ENCODE peak calls at places on chromosomes 13 and 19, in seven cellular contexts. One of them, this sample, is unnamed. For H3K27me3, the result is how much of the 10 kb centered on the place peaks cover.

GRCh38 chr13:80048030-80048429 is 292.9 kb downstream of the SPRY2 start:
- DNase-seq in colonic mucosa: no peak
- DNase-seq in esophagus squamous epithelium: no peak
- DNase-seq in CD8-positive, alpha-beta T cell: no peak
- DNase-seq in left ventricle myocardium inferior: no peak
- DNase-seq in ovary: no peak
- DNase-seq in IMR-90: no peak
- DNase-seq in this sample: no peak

GRCh38 chr19:5974721-5975387 is 3.1 kb downstream of the RANBP3 start:
- DNase-seq in colonic mucosa: peak
- DNase-seq in esophagus squamous epithelium: no peak
- DNase-seq in CD8-positive, alpha-beta T cell: peak
- DNase-seq in left ventricle myocardium inferior: no peak
- DNase-seq in ovary: no peak
- DNase-seq in IMR-90: peak
- DNase-seq in this sample: no peak

GRCh38 chr19:19040417-19040816 is 7.0 kb downstream of the ARMC6 start:
- DNase-seq in colonic mucosa: peak
- DNase-seq in esophagus squamous epithelium: no peak
- DNase-seq in CD8-positive, alpha-beta T cell: no peak
- DNase-seq in left ventricle myocardium inferior: peak
- DNase-seq in ovary: peak
- DNase-seq in IMR-90: peak
- DNase-seq in this sample: no peak

GRCh38 chr13:113777311-113778260 is 18.6 kb downstream of the TMEM255B start:
- DNase-seq in colonic mucosa: no peak
- DNase-seq in esophagus squamous epithelium: no peak
- DNase-seq in CD8-positive, alpha-beta T cell: no peak
- DNase-seq in left ventricle myocardium inferior: no peak
- DNase-seq in ovary: no peak
- DNase-seq in IMR-90: peak
- DNase-seq in this sample: no peak

GRCh38 chr13:108212901-108213300 is 2.4 kb downstream of the LIG4 start:
- DNase-seq in colonic mucosa: no peak
- DNase-seq in esophagus squamous epithelium: no peak
- DNase-seq in CD8-positive, alpha-beta T cell: no peak
- DNase-seq in left ventricle myocardium inferior: no peak
- DNase-seq in ovary: no peak
- DNase-seq in IMR-90: no peak
- DNase-seq in this sample: no peak

GRCh38 chr19:47247308-47247990 is 8.9 kb upstream of the CCDC9 start:
- DNase-seq in colonic mucosa: peak
- DNase-seq in esophagus squamous epithelium: no peak
- DNase-seq in CD8-positive, alpha-beta T cell: peak
- DNase-seq in left ventricle myocardium inferior: peak
- DNase-seq in ovary: no peak
- DNase-seq in IMR-90: peak
- DNase-seq in this sample: peak

GRCh38 chr13:40143559-40143958 is 488.1 kb downstream of the COG6 start:
- DNase-seq in colonic mucosa: no peak
- DNase-seq in esophagus squamous epithelium: no peak
- DNase-seq in CD8-positive, alpha-beta T cell: no peak
- DNase-seq in left ventricle myocardium inferior: no peak
- DNase-seq in ovary: no peak
- DNase-seq in IMR-90: no peak
- DNase-seq in this sample: no peak

GRCh38 chr13:68304287-68304893 is 1074.3 kb upstream of the PCDH9 start:
- DNase-seq in colonic mucosa: no peak
- DNase-seq in esophagus squamous epithelium: no peak
- DNase-seq in CD8-positive, alpha-beta T cell: no peak
- DNase-seq in left ventricle myocardium inferior: no peak
- DNase-seq in ovary: no peak
- DNase-seq in IMR-90: no peak
- DNase-seq in this sample: no peak

GRCh38 chr13:110359840-110360301 is 52.8 kb downstream of the COL4A2 start:
- DNase-seq in colonic mucosa: no peak
- DNase-seq in esophagus squamous epithelium: no peak
- DNase-seq in CD8-positive, alpha-beta T cell: no peak
- DNase-seq in left ventricle myocardium inferior: no peak
- DNase-seq in ovary: no peak
- DNase-seq in IMR-90: peak
- DNase-seq in this sample: no peak

GRCh38 chr19:532578-533484 is 1.3 kb downstream of the CDC34 start:
- DNase-seq in colonic mucosa: peak
- DNase-seq in esophagus squamous epithelium: no peak
- DNase-seq in CD8-positive, alpha-beta T cell: peak
- DNase-seq in left ventricle myocardium inferior: peak
- DNase-seq in ovary: peak
- DNase-seq in IMR-90: peak
- DNase-seq in this sample: peak

GRCh38 chr13:111037838-111038397 is 77.2 kb upstream of the ARHGEF7 start:
- DNase-seq in colonic mucosa: no peak
- DNase-seq in esophagus squamous epithelium: no peak
- DNase-seq in CD8-positive, alpha-beta T cell: no peak
- DNase-seq in left ventricle myocardium inferior: no peak
- DNase-seq in ovary: no peak
- DNase-seq in IMR-90: no peak
- DNase-seq in this sample: no peak

GRCh38 chr19:48321372-48321621 is 4.1 kb upstream of the EMP3 start:
- DNase-seq in colonic mucosa: peak
- DNase-seq in esophagus squamous epithelium: peak
- DNase-seq in CD8-positive, alpha-beta T cell: peak
- DNase-seq in left ventricle myocardium inferior: peak
- DNase-seq in ovary: peak
- DNase-seq in IMR-90: peak
- DNase-seq in this sample: peak

GRCh38 chr13:113836917-113837553 is 26.8 kb downstream of the GAS6 start:
- DNase-seq in colonic mucosa: peak
- DNase-seq in esophagus squamous epithelium: no peak
- DNase-seq in CD8-positive, alpha-beta T cell: no peak
- DNase-seq in left ventricle myocardium inferior: peak
- DNase-seq in ovary: peak
- DNase-seq in IMR-90: peak
- DNase-seq in this sample: no peak

GRCh38 chr13:26557393-26558073 is at the start of gene WASF3:
- DNase-seq in colonic mucosa: peak
- DNase-seq in esophagus squamous epithelium: no peak
- DNase-seq in CD8-positive, alpha-beta T cell: peak
- DNase-seq in left ventricle myocardium inferior: peak
- DNase-seq in ovary: peak
- DNase-seq in IMR-90: peak
- DNase-seq in this sample: peak

GRCh38 chr13:114032121-114032799 is 58.4 kb upstream of the C13orf46 start:
- DNase-seq in colonic mucosa: no peak
- DNase-seq in esophagus squamous epithelium: no peak
- DNase-seq in CD8-positive, alpha-beta T cell: no peak
- DNase-seq in left ventricle myocardium inferior: no peak
- DNase-seq in ovary: peak
- DNase-seq in IMR-90: peak
- DNase-seq in this sample: no peak

DNA sequence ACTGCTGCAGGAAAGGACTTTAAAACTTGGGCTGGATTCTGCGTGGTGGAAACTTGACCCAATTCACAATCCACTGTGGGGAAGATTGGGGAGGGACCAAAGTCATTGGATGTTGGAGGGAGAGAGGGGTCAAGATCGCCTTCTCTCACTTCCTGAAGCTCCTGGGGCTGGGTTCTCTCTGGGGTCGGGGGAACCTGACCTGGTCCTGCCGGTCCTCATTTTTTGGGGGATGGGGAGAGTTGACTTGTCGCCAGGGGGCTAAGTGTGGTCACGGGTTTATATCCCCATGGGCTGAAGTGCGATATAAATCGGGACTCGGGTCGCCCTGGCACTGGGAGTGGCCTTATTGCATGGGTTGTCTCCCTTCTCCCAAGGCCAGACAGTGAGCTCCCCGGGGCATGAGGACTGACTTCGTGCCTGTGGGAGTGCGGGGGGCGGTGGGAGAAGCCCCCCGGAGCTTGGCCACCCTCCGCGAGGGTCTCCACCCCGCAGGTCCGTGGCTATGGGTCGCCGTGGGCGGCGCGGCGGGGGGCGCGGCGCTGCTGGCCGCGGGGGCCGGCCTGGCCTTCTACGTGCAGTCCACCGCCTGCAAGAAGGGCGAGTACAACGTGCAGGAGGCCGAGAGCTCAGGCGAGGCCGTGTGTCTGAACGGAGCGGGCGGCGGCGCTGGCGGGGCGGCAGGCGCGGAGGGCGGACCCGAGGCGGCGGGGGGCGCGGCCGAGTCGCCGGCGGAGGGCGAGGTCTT is 6.3 kb downstream of the ICAM5 start:
- DNase-seq in colonic mucosa: no peak
- DNase-seq in esophagus squamous epithelium: no peak
- DNase-seq in CD8-positive, alpha-beta T cell: no peak
- DNase-seq in left ventricle myocardium inferior: no peak
- DNase-seq in ovary: no peak
- DNase-seq in IMR-90: no peak
- DNase-seq in this sample: no peak
- H3K4me3 ChIP-seq in colonic mucosa: peak
- H3K4me3 ChIP-seq in esophagus squamous epithelium: peak
- H3K4me3 ChIP-seq in CD8-positive, alpha-beta T cell: peak
- H3K4me3 ChIP-seq in left ventricle myocardium inferior: peak
- H3K4me3 ChIP-seq in ovary: no peak
- H3K4me3 ChIP-seq in IMR-90: no peak
- H3K4me3 ChIP-seq in this sample: no peak

GRCh38 chr19:50552540-50552939 is 15.7 kb downstream of the LRRC4B start:
- DNase-seq in colonic mucosa: no peak
- DNase-seq in esophagus squamous epithelium: no peak
- DNase-seq in CD8-positive, alpha-beta T cell: no peak
- DNase-seq in left ventricle myocardium inferior: no peak
- DNase-seq in ovary: no peak
- DNase-seq in IMR-90: no peak
- DNase-seq in this sample: no peak
- H3K27me3 ChIP-seq in colonic mucosa: under half
- H3K27me3 ChIP-seq in esophagus squamous epithelium: half or more
- H3K27me3 ChIP-seq in CD8-positive, alpha-beta T cell: under half
- H3K27me3 ChIP-seq in left ventricle myocardium inferior: half or more
- H3K27me3 ChIP-seq in ovary: under half
- H3K27me3 ChIP-seq in IMR-90: under half
- H3K27me3 ChIP-seq in this sample: under half

GRCh38 chr13:51832471-51833152 is 12.4 kb downstream of the TMEM272 start:
- DNase-seq in colonic mucosa: no peak
- DNase-seq in esophagus squamous epithelium: no peak
- DNase-seq in CD8-positive, alpha-beta T cell: peak
- DNase-seq in left ventricle myocardium inferior: no peak
- DNase-seq in ovary: no peak
- DNase-seq in IMR-90: peak
- DNase-seq in this sample: no peak

GRCh38 chr13:51834581-51835158 is 10.3 kb downstream of the TMEM272 start:
- DNase-seq in colonic mucosa: no peak
- DNase-seq in esophagus squamous epithelium: no peak
- DNase-seq in CD8-positive, alpha-beta T cell: no peak
- DNase-seq in left ventricle myocardium inferior: no peak
- DNase-seq in ovary: no peak
- DNase-seq in IMR-90: no peak
- DNase-seq in this sample: no peak

GRCh38 chr13:51831519-51831918 is 13.5 kb downstream of the TMEM272 start:
- DNase-seq in colonic mucosa: no peak
- DNase-seq in esophagus squamous epithelium: no peak
- DNase-seq in CD8-positive, alpha-beta T cell: no peak
- DNase-seq in left ventricle myocardium inferior: no peak
- DNase-seq in ovary: no peak
- DNase-seq in IMR-90: no peak
- DNase-seq in this sample: no peak

GRCh38 chr13:51837016-51837415 is 8.0 kb downstream of the TMEM272 start:
- DNase-seq in colonic mucosa: no peak
- DNase-seq in esophagus squamous epithelium: no peak
- DNase-seq in CD8-positive, alpha-beta T cell: no peak
- DNase-seq in left ventricle myocardium inferior: no peak
- DNase-seq in ovary: no peak
- DNase-seq in IMR-90: no peak
- DNase-seq in this sample: no peak

DNA sequence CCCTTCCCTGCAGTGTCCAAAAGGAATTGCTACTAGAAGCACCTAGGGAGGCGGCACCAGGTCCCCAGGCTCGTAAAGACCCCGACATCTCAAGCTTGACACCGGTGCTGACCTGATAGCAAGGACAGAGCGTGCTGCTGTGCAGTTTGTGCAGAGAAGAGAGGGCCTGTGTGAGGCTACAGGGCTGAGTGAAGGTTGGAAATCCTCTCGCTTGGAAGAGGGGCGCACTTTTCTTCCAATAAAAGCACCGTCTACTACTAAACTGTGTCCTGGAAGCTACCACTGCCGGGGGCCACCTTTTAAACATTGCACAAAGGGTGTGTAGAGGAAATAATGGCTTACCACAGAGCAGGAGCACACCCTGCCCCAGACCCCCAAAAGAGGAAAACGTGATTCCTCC is 11.0 kb downstream of the TMEM272 start:
- DNase-seq in colonic mucosa: no peak
- DNase-seq in esophagus squamous epithelium: no peak
- DNase-seq in CD8-positive, alpha-beta T cell: no peak
- DNase-seq in left ventricle myocardium inferior: no peak
- DNase-seq in ovary: no peak
- DNase-seq in IMR-90: no peak
- DNase-seq in this sample: no peak
- H3K4me3 ChIP-seq in colonic mucosa: no peak
- H3K4me3 ChIP-seq in esophagus squamous epithelium: no peak
- H3K4me3 ChIP-seq in CD8-positive, alpha-beta T cell: no peak
- H3K4me3 ChIP-seq in left ventricle myocardium inferior: no peak
- H3K4me3 ChIP-seq in ovary: no peak
- H3K4me3 ChIP-seq in IMR-90: no peak
- H3K4me3 ChIP-seq in this sample: no peak

GRCh38 chr19:14059093-14059480 is 2.8 kb downstream of the PALM3 start:
- DNase-seq in colonic mucosa: no peak
- DNase-seq in esophagus squamous epithelium: no peak
- DNase-seq in CD8-positive, alpha-beta T cell: peak
- DNase-seq in left ventricle myocardium inferior: no peak
- DNase-seq in ovary: no peak
- DNase-seq in IMR-90: no peak
- DNase-seq in this sample: no peak

GRCh38 chr19:14058182-14059092 is 3.4 kb downstream of the PALM3 start:
- DNase-seq in colonic mucosa: no peak
- DNase-seq in esophagus squamous epithelium: no peak
- DNase-seq in CD8-positive, alpha-beta T cell: no peak
- DNase-seq in left ventricle myocardium inferior: no peak
- DNase-seq in ovary: no peak
- DNase-seq in IMR-90: no peak
- DNase-seq in this sample: no peak

GRCh38 chr19:14061751-14062557 is at the start of gene PALM3:
- DNase-seq in colonic mucosa: no peak
- DNase-seq in esophagus squamous epithelium: no peak
- DNase-seq in CD8-positive, alpha-beta T cell: no peak
- DNase-seq in left ventricle myocardium inferior: no peak
- DNase-seq in ovary: no peak
- DNase-seq in IMR-90: no peak
- DNase-seq in this sample: no peak

GRCh38 chr19:14061081-14061749 is 661 bp downstream of the PALM3 start:
- DNase-seq in colonic mucosa: no peak
- DNase-seq in esophagus squamous epithelium: no peak
- DNase-seq in CD8-positive, alpha-beta T cell: no peak
- DNase-seq in left ventricle myocardium inferior: no peak
- DNase-seq in ovary: no peak
- DNase-seq in IMR-90: no peak
- DNase-seq in this sample: no peak

DNA sequence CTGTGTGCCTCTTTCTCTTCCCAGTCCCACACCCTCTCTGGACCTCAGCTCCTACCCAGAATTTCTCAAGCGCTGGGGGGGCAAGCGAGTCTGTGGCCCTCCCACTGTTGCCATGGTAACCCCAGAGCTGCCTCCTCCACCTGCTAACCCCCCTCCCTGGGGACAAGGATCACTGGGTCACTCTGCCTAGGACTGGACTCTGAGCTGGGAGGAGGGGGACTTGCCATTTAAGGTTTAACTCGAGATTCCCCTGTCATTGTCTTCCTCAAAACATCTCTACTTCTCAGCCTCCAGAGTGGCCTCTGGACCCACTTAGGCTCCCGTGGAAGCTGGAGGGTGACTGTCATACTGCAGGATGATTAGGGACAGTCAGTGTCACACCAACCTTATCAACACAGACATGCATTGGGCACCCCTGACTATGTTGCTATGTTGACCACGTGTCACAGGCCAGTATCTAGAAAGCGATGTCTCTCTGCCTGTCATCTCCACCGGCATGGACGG is 2.2 kb downstream of the PALM3 start:
- DNase-seq in colonic mucosa: no peak
- DNase-seq in esophagus squamous epithelium: no peak
- DNase-seq in CD8-positive, alpha-beta T cell: no peak
- DNase-seq in left ventricle myocardium inferior: no peak
- DNase-seq in ovary: no peak
- DNase-seq in IMR-90: no peak
- DNase-seq in this sample: no peak
- H3K27me3 ChIP-seq in colonic mucosa: under half
- H3K27me3 ChIP-seq in esophagus squamous epithelium: half or more
- H3K27me3 ChIP-seq in CD8-positive, alpha-beta T cell: under half
- H3K27me3 ChIP-seq in left ventricle myocardium inferior: half or more
- H3K27me3 ChIP-seq in ovary: under half
- H3K27me3 ChIP-seq in IMR-90: under half
- H3K27me3 ChIP-seq in this sample: under half

This sample was measured in dorsolateral prefrontal cortex.